ENCODE peak calls at places on chromosomes 6 and 20, in seven cellular contexts. One of them, this sample, is unnamed.

GRCh38 chr20:17316316-17317038 is 89.6 kb downstream of the PCSK2 start:
- DNase-seq in cardiac fibroblast: no peak
- DNase-seq in colonic mucosa: no peak
- DNase-seq in A549: no peak
- DNase-seq in fibroblast of the aortic adventitia: no peak
- DNase-seq in ovary: no peak
- DNase-seq in pancreas: no peak
- DNase-seq in this sample: no peak

GRCh38 chr6:5068153-5068751 is 16.9 kb upstream of the PPP1R3G start:
- DNase-seq in ovary: no peak
- DNase-seq in colonic mucosa: no peak
- DNase-seq in pancreas: no peak
- DNase-seq in A549: no peak
- DNase-seq in cardiac fibroblast: no peak
- DNase-seq in fibroblast of the aortic adventitia: no peak
- DNase-seq in this sample: no peak

GRCh38 chr20:46559001-46559400 is 8.5 kb upstream of the OCSTAMP start:
- DNase-seq in cardiac fibroblast: no peak
- DNase-seq in colonic mucosa: no peak
- DNase-seq in pancreas: no peak
- DNase-seq in fibroblast of the aortic adventitia: no peak
- DNase-seq in ovary: no peak
- DNase-seq in A549: no peak
- DNase-seq in this sample: no peak

GRCh38 chr6:52389626-52390360 is 27.8 kb downstream of the PAQR8 start:
- DNase-seq in colonic mucosa: peak
- DNase-seq in fibroblast of the aortic adventitia: peak
- DNase-seq in ovary: no peak
- DNase-seq in pancreas: peak
- DNase-seq in A549: no peak
- DNase-seq in cardiac fibroblast: peak
- DNase-seq in this sample: peak

GRCh38 chr20:46283426-46283825 is 24.9 kb downstream of the CDH22 start:
- DNase-seq in cardiac fibroblast: no peak
- DNase-seq in fibroblast of the aortic adventitia: no peak
- DNase-seq in A549: peak
- DNase-seq in pancreas: no peak
- DNase-seq in ovary: no peak
- DNase-seq in colonic mucosa: no peak
- DNase-seq in this sample: no peak

GRCh38 chr6:124924333-124924759 is 37.9 kb upstream of the RNF217 start:
- DNase-seq in fibroblast of the aortic adventitia: peak
- DNase-seq in cardiac fibroblast: no peak
- DNase-seq in A549: no peak
- DNase-seq in colonic mucosa: no peak
- DNase-seq in pancreas: no peak
- DNase-seq in ovary: no peak
- DNase-seq in this sample: no peak

GRCh38 chr20:11013801-11014200 is 340.0 kb upstream of the JAG1 start:
- DNase-seq in ovary: no peak
- DNase-seq in pancreas: no peak
- DNase-seq in cardiac fibroblast: no peak
- DNase-seq in fibroblast of the aortic adventitia: no peak
- DNase-seq in A549: no peak
- DNase-seq in colonic mucosa: no peak
- DNase-seq in this sample: no peak

GRCh38 chr6:160431791-160432404 is 83.7 kb downstream of the SLC22A3 start:
- DNase-seq in colonic mucosa: no peak
- DNase-seq in pancreas: no peak
- DNase-seq in ovary: no peak
- DNase-seq in cardiac fibroblast: peak
- DNase-seq in fibroblast of the aortic adventitia: peak
- DNase-seq in A549: no peak
- DNase-seq in this sample: peak

GRCh38 chr20:57212890-57213276 is 53.6 kb downstream of the BMP7 start:
- DNase-seq in colonic mucosa: no peak
- DNase-seq in cardiac fibroblast: no peak
- DNase-seq in pancreas: no peak
- DNase-seq in A549: no peak
- DNase-seq in ovary: no peak
- DNase-seq in fibroblast of the aortic adventitia: no peak
- DNase-seq in this sample: no peak

GRCh38 chr6:89940225-89941027 is 46.2 kb downstream of the GJA10 start:
- DNase-seq in cardiac fibroblast: peak
- DNase-seq in A549: peak
- DNase-seq in pancreas: peak
- DNase-seq in ovary: peak
- DNase-seq in colonic mucosa: peak
- DNase-seq in fibroblast of the aortic adventitia: peak
- DNase-seq in this sample: no peak

GRCh38 chr6:95693108-95693507 is 115.8 kb downstream of the MANEA start:
- DNase-seq in cardiac fibroblast: peak
- DNase-seq in pancreas: no peak
- DNase-seq in ovary: no peak
- DNase-seq in fibroblast of the aortic adventitia: no peak
- DNase-seq in colonic mucosa: no peak
- DNase-seq in A549: no peak
- DNase-seq in this sample: no peak

GRCh38 chr20:40892642-40893041 is 136.0 kb upstream of the TOP1 start:
- DNase-seq in cardiac fibroblast: no peak
- DNase-seq in ovary: no peak
- DNase-seq in A549: no peak
- DNase-seq in pancreas: no peak
- DNase-seq in colonic mucosa: no peak
- DNase-seq in fibroblast of the aortic adventitia: no peak
- DNase-seq in this sample: no peak

GRCh38 chr6:16711551-16712249 is 49.6 kb downstream of the ATXN1 start:
- DNase-seq in pancreas: no peak
- DNase-seq in colonic mucosa: no peak
- DNase-seq in ovary: no peak
- DNase-seq in A549: no peak
- DNase-seq in fibroblast of the aortic adventitia: no peak
- DNase-seq in cardiac fibroblast: peak
- DNase-seq in this sample: no peak

GRCh38 chr20:7911586-7912330 is 28.5 kb downstream of the HAO1 start:
- DNase-seq in A549: no peak
- DNase-seq in pancreas: no peak
- DNase-seq in ovary: no peak
- DNase-seq in fibroblast of the aortic adventitia: no peak
- DNase-seq in colonic mucosa: no peak
- DNase-seq in cardiac fibroblast: peak
- DNase-seq in this sample: no peak

GRCh38 chr6:162907876-162908481 is 180.2 kb downstream of the PACRG start:
- DNase-seq in ovary: no peak
- DNase-seq in colonic mucosa: no peak
- DNase-seq in fibroblast of the aortic adventitia: peak
- DNase-seq in A549: no peak
- DNase-seq in pancreas: no peak
- DNase-seq in cardiac fibroblast: peak
- DNase-seq in this sample: no peak

GRCh38 chr6:145077382-145077781 is 657.9 kb downstream of the EPM2A start:
- DNase-seq in A549: no peak
- DNase-seq in colonic mucosa: no peak
- DNase-seq in fibroblast of the aortic adventitia: no peak
- DNase-seq in ovary: no peak
- DNase-seq in cardiac fibroblast: no peak
- DNase-seq in pancreas: no peak
- DNase-seq in this sample: no peak

GRCh38 chr6:145075425-145075824 is 659.9 kb downstream of the EPM2A start:
- DNase-seq in colonic mucosa: no peak
- DNase-seq in fibroblast of the aortic adventitia: no peak
- DNase-seq in pancreas: no peak
- DNase-seq in A549: no peak
- DNase-seq in cardiac fibroblast: no peak
- DNase-seq in ovary: no peak
- DNase-seq in this sample: no peak

GRCh38 chr6:145073811-145074210 is 661.5 kb downstream of the EPM2A start:
- DNase-seq in pancreas: no peak
- DNase-seq in ovary: no peak
- DNase-seq in colonic mucosa: no peak
- DNase-seq in fibroblast of the aortic adventitia: no peak
- DNase-seq in cardiac fibroblast: no peak
- DNase-seq in A549: no peak
- DNase-seq in this sample: no peak

GRCh38 chr6:145074805-145075204 is 660.5 kb downstream of the EPM2A start:
- DNase-seq in colonic mucosa: no peak
- DNase-seq in ovary: no peak
- DNase-seq in A549: no peak
- DNase-seq in fibroblast of the aortic adventitia: no peak
- DNase-seq in pancreas: no peak
- DNase-seq in cardiac fibroblast: no peak
- DNase-seq in this sample: no peak

DNA sequence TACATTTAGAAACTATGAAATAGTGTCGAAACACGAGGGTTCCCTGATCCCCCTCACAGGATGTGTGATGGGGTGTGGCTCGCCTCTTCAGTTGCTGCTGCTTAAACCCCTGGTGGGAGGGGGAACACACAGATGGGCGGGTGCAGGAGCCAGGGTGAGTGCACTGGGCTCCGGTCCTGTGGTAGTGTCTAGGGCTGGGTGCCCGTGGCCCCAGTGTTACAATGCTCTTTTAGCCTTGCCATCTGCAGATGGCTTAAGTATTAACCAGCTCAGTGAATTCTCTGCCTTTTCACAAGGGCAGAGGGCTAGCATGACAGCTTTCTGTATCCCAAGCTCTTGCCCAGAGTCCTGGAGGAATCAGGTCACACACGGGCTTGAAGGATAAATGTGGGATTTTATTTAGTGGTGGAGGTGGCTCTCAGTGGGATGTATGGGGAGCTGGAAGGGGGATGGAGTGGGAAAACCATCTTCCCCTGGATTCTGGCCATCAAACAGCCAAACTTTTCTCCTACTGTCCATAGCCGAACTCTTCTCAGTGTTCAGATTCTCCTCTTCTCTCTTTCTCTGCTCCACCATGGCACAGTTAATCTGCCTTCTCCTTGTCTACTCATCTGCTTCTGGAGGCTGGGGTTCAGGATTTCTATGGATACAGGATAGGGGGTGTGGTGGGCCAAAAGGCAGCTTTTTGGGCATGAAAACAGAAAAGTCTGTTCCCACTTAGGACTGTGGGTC is 659.0 kb downstream of the EPM2A start:
- DNase-seq in ovary: no peak
- DNase-seq in pancreas: no peak
- DNase-seq in fibroblast of the aortic adventitia: no peak
- DNase-seq in A549: no peak
- DNase-seq in cardiac fibroblast: no peak
- DNase-seq in colonic mucosa: no peak
- DNase-seq in this sample: no peak
- H3K4me3 ChIP-seq in ovary: no peak
- H3K4me3 ChIP-seq in pancreas: no peak
- H3K4me3 ChIP-seq in fibroblast of the aortic adventitia: no peak
- H3K4me3 ChIP-seq in A549: no peak
- H3K4me3 ChIP-seq in cardiac fibroblast: no peak
- H3K4me3 ChIP-seq in colonic mucosa: no peak
- H3K4me3 ChIP-seq in this sample: no peak

GRCh38 chr6:133241901-133242760 is 974 bp downstream of the EYA4 start:
- DNase-seq in cardiac fibroblast: peak
- DNase-seq in colonic mucosa: no peak
- DNase-seq in pancreas: no peak
- DNase-seq in ovary: no peak
- DNase-seq in fibroblast of the aortic adventitia: peak
- DNase-seq in A549: no peak
- DNase-seq in this sample: no peak

GRCh38 chr6:133241088-133241900 is at the start of gene EYA4:
- DNase-seq in colonic mucosa: no peak
- DNase-seq in A549: peak
- DNase-seq in pancreas: no peak
- DNase-seq in ovary: no peak
- DNase-seq in cardiac fibroblast: peak
- DNase-seq in fibroblast of the aortic adventitia: peak
- DNase-seq in this sample: no peak

GRCh38 chr6:133242761-133243590 is 1.8 kb downstream of the EYA4 start:
- DNase-seq in cardiac fibroblast: no peak
- DNase-seq in pancreas: no peak
- DNase-seq in fibroblast of the aortic adventitia: no peak
- DNase-seq in colonic mucosa: no peak
- DNase-seq in A549: no peak
- DNase-seq in ovary: no peak
- DNase-seq in this sample: no peak

GRCh38 chr6:133243723-133244122 is 2.6 kb downstream of the EYA4 start:
- DNase-seq in cardiac fibroblast: peak
- DNase-seq in ovary: no peak
- DNase-seq in fibroblast of the aortic adventitia: no peak
- DNase-seq in colonic mucosa: no peak
- DNase-seq in A549: no peak
- DNase-seq in pancreas: no peak
- DNase-seq in this sample: no peak

GRCh38 chr6:133240511-133241087 is 558 bp upstream of the EYA4 start:
- DNase-seq in ovary: no peak
- DNase-seq in fibroblast of the aortic adventitia: no peak
- DNase-seq in cardiac fibroblast: peak
- DNase-seq in colonic mucosa: no peak
- DNase-seq in A549: peak
- DNase-seq in pancreas: no peak
- DNase-seq in this sample: no peak
- TF ChIP-seq CTCF in ovary: no peak
- TF ChIP-seq CTCF in fibroblast of the aortic adventitia: no peak
- TF ChIP-seq CTCF in cardiac fibroblast: no peak
- TF ChIP-seq CTCF in colonic mucosa: no peak
- TF ChIP-seq CTCF in A549: no peak
- TF ChIP-seq CTCF in pancreas: no peak
- TF ChIP-seq CTCF in this sample: peak

GRCh38 chr6:119952696-119953095 is 603.1 kb upstream of the MAN1A1 start:
- DNase-seq in cardiac fibroblast: no peak
- DNase-seq in fibroblast of the aortic adventitia: no peak
- DNase-seq in A549: no peak
- DNase-seq in colonic mucosa: no peak
- DNase-seq in ovary: no peak
- DNase-seq in pancreas: no peak
- DNase-seq in this sample: no peak
- H3K4me3 ChIP-seq in cardiac fibroblast: no peak
- H3K4me3 ChIP-seq in fibroblast of the aortic adventitia: no peak
- H3K4me3 ChIP-seq in A549: no peak
- H3K4me3 ChIP-seq in colonic mucosa: no peak
- H3K4me3 ChIP-seq in ovary: no peak
- H3K4me3 ChIP-seq in pancreas: no peak
- H3K4me3 ChIP-seq in this sample: no peak

GRCh38 chr6:11911535-11911934 is 100.6 kb upstream of the HIVEP1 start:
- DNase-seq in fibroblast of the aortic adventitia: peak
- DNase-seq in ovary: no peak
- DNase-seq in pancreas: no peak
- DNase-seq in A549: no peak
- DNase-seq in colonic mucosa: no peak
- DNase-seq in cardiac fibroblast: peak
- DNase-seq in this sample: no peak

GRCh38 chr6:11908706-11909105 is 103.4 kb upstream of the HIVEP1 start:
- DNase-seq in pancreas: no peak
- DNase-seq in colonic mucosa: no peak
- DNase-seq in ovary: no peak
- DNase-seq in cardiac fibroblast: no peak
- DNase-seq in A549: no peak
- DNase-seq in fibroblast of the aortic adventitia: no peak
- DNase-seq in this sample: no peak

GRCh38 chr6:11918021-11918738 is 93.9 kb upstream of the HIVEP1 start:
- DNase-seq in pancreas: no peak
- DNase-seq in ovary: no peak
- DNase-seq in fibroblast of the aortic adventitia: peak
- DNase-seq in A549: no peak
- DNase-seq in colonic mucosa: peak
- DNase-seq in cardiac fibroblast: peak
- DNase-seq in this sample: peak

GRCh38 chr6:11909696-11910132 is 102.4 kb upstream of the HIVEP1 start:
- DNase-seq in pancreas: no peak
- DNase-seq in colonic mucosa: no peak
- DNase-seq in cardiac fibroblast: peak
- DNase-seq in A549: no peak
- DNase-seq in fibroblast of the aortic adventitia: peak
- DNase-seq in ovary: no peak
- DNase-seq in this sample: no peak

GRCh38 chr6:11912420-11912819 is 99.7 kb upstream of the HIVEP1 start:
- DNase-seq in cardiac fibroblast: peak
- DNase-seq in pancreas: no peak
- DNase-seq in ovary: no peak
- DNase-seq in fibroblast of the aortic adventitia: no peak
- DNase-seq in A549: no peak
- DNase-seq in colonic mucosa: no peak
- DNase-seq in this sample: no peak
- TF ChIP-seq CTCF in cardiac fibroblast: peak
- TF ChIP-seq CTCF in pancreas: no peak
- TF ChIP-seq CTCF in ovary: no peak
- TF ChIP-seq CTCF in fibroblast of the aortic adventitia: no peak
- TF ChIP-seq CTCF in A549: no peak
- TF ChIP-seq CTCF in colonic mucosa: no peak
- TF ChIP-seq CTCF in this sample: peak

This sample was measured in epithelial cell of proximal tubule.